ENCODE peak calls at places on chromosomes 12 and 14, in seven cellular contexts. E is ovary; Z is HTR-8/SVneo; W is LoVo; A is brain microvascular endothelial cell; K is CD8-positive, alpha-beta T cell; D is activated CD4-positive, alpha-beta T cell treated with anti-CD3 and anti-CD28 coated beads, Interleukin-2, amount 10 ng/mL, durations not matched to agents 7 days and 5 days. G is an unnamed sample.
A peak's percentile ranks its signal among the peaks of the same experiment; 100 is the strongest.

GRCh38 chr14:23005861-23006534 is 3.9 kb downstream of the C14orf93 start:
- DNase-seq in E (no peak), K (no peak), D (no peak), Z (no peak), W (no peak), A (peak; percentile 32), G (no peak)

GRCh38 chr12:87960557-87960956 is 68.6 kb downstream of the C12orf50 start:
- DNase-seq in E (no peak), K (no peak), D (no peak), Z (no peak), W (no peak), A (no peak), G (no peak)

GRCh38 chr12:60398547-60398946 is 802.7 kb downstream of the SLC16A7 start:
- DNase-seq in A (peak; percentile 4), K (no peak), E (no peak), D (no peak), Z (no peak), W (no peak), G (no peak)

GRCh38 chr12:132014092-132014914 is 64.6 kb downstream of the EP400 start:
- DNase-seq in Z (no peak), W (no peak), K (no peak), E (peak; percentile 27), A (no peak), D (no peak), G (no peak)

GRCh38 chr12:57165741-57166140 is 18.3 kb upstream of the LRP1-AS start:
- DNase-seq in D (no peak), Z (peak; percentile 34), K (no peak), E (no peak), W (no peak), A (no peak), G (peak; percentile 57)

GRCh38 chr12:126030573-126030972 is 965.3 kb downstream of the AACS start:
- DNase-seq in Z (no peak), A (no peak), E (no peak), D (no peak), W (no peak), K (no peak), G (no peak)

GRCh38 chr12:94585624-94586023 is 64.7 kb downstream of the TMCC3 start:
- DNase-seq in D (no peak), E (no peak), K (no peak), Z (no peak), W (peak; percentile 45), A (no peak), G (no peak)

GRCh38 chr14:35215110-35215872 is 76.9 kb upstream of the PSMA6 start:
- DNase-seq in E (no peak), A (peak; percentile 32), W (peak; percentile 16), D (no peak), Z (peak; percentile 56), K (no peak), G (peak; percentile 69)

GRCh38 chr14:26276757-26277156 is 321.1 kb downstream of the NOVA1 start:
- DNase-seq in E (no peak), Z (no peak), W (no peak), A (no peak), D (no peak), K (no peak), G (no peak)

GRCh38 chr14:21308479-21309237 is 28.8 kb downstream of the RPGRIP1 start:
- DNase-seq in A (peak; percentile 91), E (peak; percentile 41), W (peak; percentile 73), Z (no peak), D (peak; percentile 83), K (peak; percentile 56), G (peak; percentile 7)

GRCh38 chr14:99300190-99300589 is 28.2 kb upstream of the BCL11B start:
- DNase-seq in Z (no peak), A (no peak), D (no peak), W (no peak), E (no peak), K (no peak), G (no peak)

GRCh38 chr12:53048780-53049401 is 974 bp upstream of the TNS2 start:
- DNase-seq in E (peak; percentile 83), A (no peak), W (no peak), D (no peak), Z (no peak), K (no peak), G (peak; percentile 74)

GRCh38 chr12:121287267-121287954 is 9.1 kb downstream of the CAMKK2 start:
- DNase-seq in Z (no peak), K (no peak), D (no peak), E (peak; percentile 32), W (no peak), A (peak; percentile 16), G (peak; percentile 69)

GRCh38 chr12:40107803-40108620 is 2.1 kb upstream of the SLC2A13 start:
- DNase-seq in W (no peak), A (no peak), E (peak; percentile 34), Z (no peak), D (no peak), K (no peak), G (no peak)

G was measured in fibroblast of gingiva.